ENCODE peak calls at places on chromosomes 16 and 17, in five cellular contexts. A, K, R, X and V are unnamed samples.

GRCh38 chr16:71460246-71460645 is 1.8 kb downstream of the ZNF23 start:
- DNase-seq in X (no peak), K (no peak), A (peak), R (peak), V (no peak)

GRCh38 chr16:50771366-50771765 is 29.5 kb downstream of the CYLD start:
- DNase-seq in K (no peak), A (peak), R (peak), X (no peak), V (no peak)

GRCh38 chr17:33560165-33560564 is 267.1 kb upstream of the ASIC2 start:
- DNase-seq in R (no peak), A (no peak), X (no peak), K (peak), V (no peak)

GRCh38 chr17:53061446-53061845 is 761.3 kb upstream of the KIF2B start:
- DNase-seq in X (peak), R (no peak), K (no peak), A (peak), V (no peak)

GRCh38 chr17:19935169-19935568 is 42.5 kb downstream of the AKAP10 start:
- DNase-seq in K (no peak), R (peak), X (no peak), A (peak), V (no peak)

GRCh38 chr17:36534117-36534880 is at the start of gene MYO19:
- DNase-seq in A (peak), R (peak), X (peak), K (no peak), V (peak)

GRCh38 chr17:47315451-47316266 is 8.1 kb upstream of the EFCAB13 start:
- DNase-seq in X (peak), R (peak), K (peak), A (peak), V (peak)

GRCh38 chr17:65799869-65800268 is 238.4 kb upstream of the AXIN2 start:
- DNase-seq in K (no peak), R (no peak), X (no peak), A (no peak), V (no peak)

GRCh38 chr17:8162232-8162996 is at the start of gene VAMP2:
- DNase-seq in X (peak), A (peak), K (peak), R (peak), V (peak)

GRCh38 chr17:82217120-82217529 is 4.5 kb upstream of the CCDC57 start:
- DNase-seq in R (peak), X (peak), K (no peak), A (no peak), V (no peak)

GRCh38 chr17:57363998-57364645 is 107.8 kb downstream of the MSI2 start:
- DNase-seq in A (no peak), X (no peak), K (no peak), R (no peak), V (no peak)

GRCh38 chr17:12730931-12731521 is 58.3 kb upstream of the ARHGAP44 start:
- DNase-seq in K (no peak), A (peak), R (peak), X (peak), V (no peak)

GRCh38 chr17:34858941-34859562 is 102.2 kb downstream of the CCT6B start:
- DNase-seq in X (no peak), A (peak), R (no peak), K (peak), V (no peak)

GRCh38 chr17:6474376-6474775 is 30.1 kb downstream of the PIMREG start:
- DNase-seq in A (no peak), K (no peak), X (no peak), R (no peak), V (no peak)

GRCh38 chr17:82884923-82885322 is 45.1 kb upstream of the ZNF750 start:
- DNase-seq in R (no peak), A (no peak), X (no peak), K (no peak), V (peak)

GRCh38 chr17:80152057-80152831 is 5.3 kb upstream of the EIF4A3 start:
- DNase-seq in R (peak), X (no peak), A (no peak), K (no peak), V (peak)

GRCh38 chr16:73878616-73879015 is 418.0 kb upstream of the PSMD7 start:
- DNase-seq in R (peak), K (peak), X (peak), A (peak), V (no peak)

GRCh38 chr16:72884037-72884436 is 163.9 kb downstream of the ZFHX3 start:
- DNase-seq in X (no peak), K (no peak), A (peak), R (peak), V (no peak)

GRCh38 chr16:66084306-66084705 is 282.2 kb upstream of the CDH5 start:
- DNase-seq in K (no peak), X (no peak), A (no peak), R (no peak), V (no peak)

GRCh38 chr16:1983544-1984346 is at the start of gene GFER:
- DNase-seq in A (peak), X (peak), K (peak), R (peak), V (peak)
- TF ChIP-seq CTCF in A (no peak), X (peak), K (peak), R (peak), V (peak)

GRCh38 chr16:57527610-57528360 is 8.6 kb downstream of the CCDC102A start:
- DNase-seq in K (no peak), X (no peak), R (no peak), A (no peak), V (no peak)
- H3K4me2 ChIP-seq in K (no peak), X (peak), R (no peak), A (no peak), V (no peak)

GRCh38 chr17:68355093-68355492 is 63.8 kb downstream of the ARSG start:
- DNase-seq in X (no peak), K (peak), R (peak), A (peak), V (no peak)

GRCh38 chr17:68353121-68353521 is 61.8 kb downstream of the ARSG start:
- DNase-seq in X (no peak), A (peak), K (no peak), R (no peak), V (no peak)

GRCh38 chr17:68349157-68349556 is 57.9 kb downstream of the ARSG start:
- DNase-seq in K (no peak), X (no peak), R (no peak), A (no peak), V (no peak)

GRCh38 chr17:68352041-68352440 is 60.7 kb downstream of the ARSG start:
- DNase-seq in X (no peak), R (no peak), K (no peak), A (no peak), V (no peak)

GRCh38 chr17:68351395-68351794 is 60.1 kb downstream of the ARSG start:
- DNase-seq in K (no peak), X (no peak), A (peak), R (peak), V (no peak)
- TF ChIP-seq CTCF in K (no peak), X (no peak), A (peak), R (no peak), V (no peak)

GRCh38 chr17:38658741-38659345 is 15.9 kb downstream of the EPOP start:
- DNase-seq in X (no peak), K (no peak), A (no peak), R (no peak), V (peak)

GRCh38 chr17:38656959-38657823 is 17.6 kb downstream of the EPOP start:
- DNase-seq in K (no peak), A (no peak), X (no peak), R (no peak), V (no peak)

GRCh38 chr17:38653679-38654078 is 21.1 kb downstream of the EPOP start:
- DNase-seq in A (no peak), X (no peak), K (no peak), R (no peak), V (no peak)

GRCh38 chr17:38657824-38658740 is 16.7 kb downstream of the EPOP start:
- DNase-seq in R (no peak), K (no peak), X (no peak), A (no peak), V (no peak)

DNA sequence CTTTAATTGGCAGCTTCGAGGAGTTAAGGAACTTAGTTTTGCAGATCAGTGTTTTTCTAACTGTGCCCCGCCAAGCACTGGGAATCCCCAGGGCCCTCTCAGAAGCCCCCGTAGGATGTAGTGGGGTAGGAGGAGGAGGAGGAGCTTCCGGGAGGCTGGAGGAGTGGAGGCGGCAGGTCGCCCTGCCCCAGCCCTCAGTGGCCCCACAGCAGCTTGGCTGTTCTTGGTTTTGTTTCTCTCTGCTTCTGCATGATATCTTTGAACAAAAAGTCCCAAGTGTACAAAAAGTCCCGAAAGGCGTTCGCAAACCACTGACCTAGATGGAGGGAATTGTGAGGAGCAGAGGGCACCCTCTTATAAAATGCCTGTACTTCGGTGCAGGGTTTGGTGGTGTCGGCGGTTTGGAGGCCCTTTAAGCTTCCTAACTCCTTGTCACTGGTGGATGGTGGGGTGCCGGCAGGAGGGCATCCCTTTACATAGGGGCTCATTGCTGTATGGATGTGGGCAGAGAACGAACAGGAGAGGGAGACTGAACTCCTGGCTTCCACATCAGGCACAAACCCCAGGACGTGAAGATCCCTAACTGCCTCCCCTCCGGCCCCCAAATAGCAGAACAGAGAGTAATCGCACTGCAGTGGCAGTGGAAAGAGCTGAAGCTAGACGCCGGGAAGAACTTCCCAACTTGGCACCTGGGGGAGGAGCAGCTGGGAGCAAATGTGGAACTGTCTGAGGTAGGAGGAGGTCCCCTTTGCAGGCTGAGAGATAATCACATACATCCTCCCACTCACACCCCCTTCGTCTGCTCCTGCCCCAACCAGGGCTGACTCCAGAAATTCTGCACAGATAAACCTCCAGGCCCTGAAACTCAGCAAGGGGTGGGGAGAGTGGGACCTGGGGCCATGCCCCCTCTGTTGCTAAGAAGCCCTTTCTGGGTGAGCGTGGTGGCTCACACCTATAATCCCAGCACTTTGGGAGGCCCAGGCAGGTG is 20.1 kb downstream of the EPOP start:
- DNase-seq in X (no peak), K (no peak), R (no peak), A (no peak), V (no peak)
- H3K4me2 ChIP-seq in X (no peak), K (no peak), R (no peak), A (no peak), V (no peak)

DNA sequence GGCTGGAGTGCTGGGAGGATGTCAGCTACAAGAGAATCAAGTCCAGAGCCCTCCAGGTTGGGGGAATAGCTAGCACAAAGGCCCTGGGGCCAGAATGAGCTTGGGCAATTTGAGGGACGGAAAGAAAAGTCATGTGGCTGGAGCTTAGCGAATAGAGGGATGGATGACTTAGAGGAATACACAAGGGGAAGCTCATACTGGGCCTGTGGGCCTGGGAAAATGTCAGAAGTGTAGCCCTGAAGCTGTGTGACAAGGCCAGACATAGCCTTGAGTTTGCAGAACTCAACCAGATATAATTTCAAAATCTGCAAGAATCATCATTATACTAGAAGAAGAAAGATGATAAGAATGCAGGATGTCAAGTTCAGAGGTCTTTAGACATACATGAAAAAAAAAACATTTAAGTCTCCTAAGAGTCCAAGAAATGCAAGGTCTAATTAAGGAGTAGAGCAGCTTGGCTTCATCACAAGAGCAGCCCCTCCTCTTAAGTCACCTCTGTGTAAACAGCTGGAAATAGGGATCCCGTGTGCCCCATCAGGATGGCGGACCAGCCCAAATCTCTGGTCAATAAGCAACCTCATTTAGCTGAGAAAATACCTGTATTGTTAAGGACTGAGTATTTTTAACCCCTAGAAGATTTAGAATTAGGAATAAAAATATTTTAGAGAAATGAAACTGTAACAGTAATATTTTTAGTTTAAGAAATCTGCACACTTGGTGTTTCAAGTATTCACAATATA is 66.6 kb downstream of the ABCC12 start:
- DNase-seq in R (no peak), K (no peak), X (no peak), A (no peak), V (no peak)
- TF ChIP-seq CTCF in R (no peak), K (no peak), X (no peak), A (no peak), V (no peak)

DNA sequence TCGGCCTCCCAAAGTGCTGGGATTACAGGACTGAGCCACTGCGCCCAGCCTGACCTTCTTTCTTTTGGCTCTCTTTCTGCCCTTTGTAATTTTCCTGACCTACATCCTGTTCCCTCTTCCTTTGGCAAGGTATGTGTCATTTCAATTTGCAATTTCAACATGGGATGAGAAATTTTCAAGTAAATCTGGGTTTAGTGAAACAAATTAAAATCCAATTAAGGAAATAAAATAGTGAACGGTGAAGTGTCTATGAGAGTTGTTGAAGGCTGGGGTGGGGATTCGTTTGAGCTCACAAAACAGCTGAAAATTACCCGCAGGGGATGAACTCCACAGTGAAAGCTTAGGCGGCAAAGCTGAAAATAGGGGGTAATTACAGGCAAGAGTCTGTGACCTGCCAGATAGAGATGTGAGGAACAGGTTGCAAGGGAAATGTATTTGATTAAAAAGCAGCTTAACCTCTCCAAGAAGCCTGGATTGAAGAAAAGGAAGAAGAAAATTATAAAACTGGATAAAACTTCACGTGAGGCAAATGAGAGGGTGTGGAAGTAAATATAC is 277.7 kb downstream of the UTP18 start:
- DNase-seq in K (no peak), R (no peak), X (no peak), A (no peak), V (no peak)
- H3K4me2 ChIP-seq in K (no peak), R (no peak), X (no peak), A (no peak), V (no peak)

DNA sequence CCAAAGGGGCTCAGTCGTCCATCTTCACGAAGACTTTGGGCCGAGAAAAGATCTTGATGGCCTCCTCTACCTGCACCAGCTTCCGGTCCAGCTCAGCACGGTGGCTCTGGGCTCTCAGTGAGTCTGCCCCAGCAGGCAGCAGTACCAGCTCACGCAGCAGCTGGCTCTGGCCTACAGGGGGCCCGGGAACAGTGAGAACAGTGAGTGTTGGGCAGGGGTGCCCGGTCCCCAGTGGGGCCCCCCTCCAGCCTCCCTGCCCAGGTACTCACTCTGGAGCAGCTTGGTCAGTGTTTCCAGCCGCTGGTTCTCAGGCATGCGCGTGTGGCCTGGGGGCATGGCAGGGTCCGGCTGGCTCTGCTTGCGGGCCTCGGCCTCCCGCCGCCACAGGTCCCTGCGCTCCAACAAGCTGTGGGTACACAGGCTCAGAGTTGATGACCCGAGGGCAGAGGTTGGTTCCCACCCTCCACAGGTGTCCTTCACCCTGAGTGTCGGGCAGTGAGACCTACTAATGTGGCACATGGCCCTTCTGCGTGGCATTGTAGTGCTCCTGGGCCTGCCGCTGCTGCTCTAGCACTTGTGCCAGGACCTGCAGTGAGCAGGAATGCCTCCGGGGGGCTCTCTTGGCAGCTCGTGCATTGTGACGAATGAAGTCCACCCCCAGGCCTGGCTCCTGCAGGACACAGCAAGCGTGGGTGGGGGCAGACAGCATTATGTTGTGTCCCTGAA is 2.6 kb downstream of the PARD6A start:
- DNase-seq in K (no peak), X (no peak), R (no peak), A (no peak), V (peak)
- TF ChIP-seq CTCF in K (peak), X (no peak), R (peak), A (peak), V (peak)